ENCODE peak calls at places on chromosomes 11 and 22, in four cellular contexts. M, B, C and K are unnamed samples.
A peak's percentile ranks its signal among the peaks of the same experiment; 100 is the strongest.

GRCh38 chr22:23774922-23775436 is 2.3 kb downstream of the MMP11 start:
- DNase-seq in M (no peak), B (no peak), C (no peak), K (no peak)

GRCh38 chr11:63551889-63552266 is 11.3 kb downstream of the PLAAT2 start:
- DNase-seq in C (no peak), M (no peak), B (no peak), K (no peak)

GRCh38 chr11:102279641-102280170 is 37.6 kb upstream of the BIRC3 start:
- DNase-seq in M (no peak), B (no peak), C (peak; percentile 98), K (no peak)

GRCh38 chr11:130177782-130178181 is 18.2 kb downstream of the ST14 start:
- DNase-seq in M (no peak), B (no peak), C (no peak), K (no peak)

GRCh38 chr22:25765016-25765367 is 23.0 kb downstream of the MYO18B start:
- DNase-seq in B (no peak), C (no peak), M (no peak), K (no peak)

GRCh38 chr11:123543796-123544195 is 110.6 kb downstream of the SCN3B start:
- DNase-seq in B (no peak), C (no peak), M (peak; percentile 7), K (no peak)

GRCh38 chr22:38564669-38565068 is 5.3 kb downstream of the DMC1 start:
- DNase-seq in M (no peak), B (no peak), C (no peak), K (no peak)

GRCh38 chr22:21755855-21756284 is 20.3 kb upstream of the YPEL1 start:
- DNase-seq in M (no peak), B (peak; percentile 94), C (peak; percentile 18), K (no peak)

GRCh38 chr22:37330200-37331033 is 48.1 kb downstream of the CYTH4 start:
- DNase-seq in B (peak; percentile 82), C (peak; percentile 88), M (peak; percentile 96), K (no peak)

GRCh38 chr11:119896387-119897045 is 167.5 kb upstream of the NECTIN1 start:
- DNase-seq in B (no peak), M (no peak), C (no peak), K (no peak)

GRCh38 chr11:117230286-117230961 is 1.4 kb downstream of the PCSK7 start:
- DNase-seq in M (no peak), B (no peak), C (no peak), K (no peak)

GRCh38 chr11:66216911-66217310 is 51.5 kb upstream of the RAB1B start:
- DNase-seq in B (no peak), C (no peak), M (no peak), K (no peak)

GRCh38 chr11:69880041-69880802 is 61.0 kb upstream of the FGF3 start:
- DNase-seq in B (no peak), M (no peak), C (no peak), K (no peak)

GRCh38 chr11:76807206-76807875 is 24.2 kb downstream of the TSKU start:
- DNase-seq in C (peak; percentile 68), B (peak; percentile 92), M (no peak), K (peak; percentile 47)

GRCh38 chr11:70241709-70242108 is 28.8 kb upstream of the PPFIA1 start:
- DNase-seq in C (no peak), M (no peak), B (no peak), K (no peak)

GRCh38 chr11:126305699-126306098 is 1.8 kb downstream of the DCPS start:
- DNase-seq in B (no peak), M (no peak), C (no peak), K (no peak)

GRCh38 chr11:65779669-65779918 is 1.2 kb downstream of the AP5B1 start:
- DNase-seq in B (no peak), C (no peak), M (no peak), K (no peak)

GRCh38 chr11:27166130-27166529 is 125.5 kb downstream of the BBOX1 start:
- DNase-seq in C (no peak), B (no peak), M (no peak), K (no peak)
- TF ChIP-seq TCF7L2 in C (no peak), B (no peak), M (no peak), K (no peak)

DNA sequence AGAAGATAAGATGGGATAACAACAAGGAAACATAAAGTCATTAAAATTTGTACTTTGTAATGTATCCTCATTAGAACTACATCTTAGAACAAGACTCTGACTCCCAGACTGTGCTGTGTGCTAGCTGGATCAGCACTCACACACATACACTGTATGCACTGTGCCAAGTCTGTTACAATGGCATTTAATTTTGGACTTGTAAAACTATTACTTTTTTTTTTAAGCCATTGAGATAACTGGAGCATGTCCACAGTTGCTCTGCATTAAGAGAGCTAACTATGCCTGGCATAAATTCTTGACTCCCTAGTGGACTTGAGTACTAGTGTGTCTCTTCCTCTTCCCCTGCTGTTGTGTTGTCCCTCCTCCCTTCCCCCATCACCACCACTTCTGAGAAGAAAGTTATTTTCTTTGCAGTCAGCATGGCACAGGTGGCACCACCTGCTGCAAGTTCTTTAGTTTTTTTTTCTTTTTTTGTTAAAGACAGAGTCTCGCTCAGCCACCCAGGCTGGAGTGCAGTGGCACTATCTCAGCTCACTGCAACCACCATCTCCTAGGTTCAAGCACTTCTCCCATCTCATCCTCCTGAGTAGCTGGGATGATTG is 268.6 kb downstream of the TMEM135 start:
- DNase-seq in C (no peak), M (no peak), B (no peak), K (no peak)
- TF ChIP-seq TCF7L2 in C (no peak), M (no peak), B (no peak), K (no peak)

GRCh38 chr11:62546244-62546936 is at the start of gene AHNAK:
- DNase-seq in M (no peak), C (no peak), B (peak; percentile 81), K (no peak)
- TF ChIP-seq TCF7L2 in M (no peak), C (no peak), B (no peak), K (no peak)

DNA sequence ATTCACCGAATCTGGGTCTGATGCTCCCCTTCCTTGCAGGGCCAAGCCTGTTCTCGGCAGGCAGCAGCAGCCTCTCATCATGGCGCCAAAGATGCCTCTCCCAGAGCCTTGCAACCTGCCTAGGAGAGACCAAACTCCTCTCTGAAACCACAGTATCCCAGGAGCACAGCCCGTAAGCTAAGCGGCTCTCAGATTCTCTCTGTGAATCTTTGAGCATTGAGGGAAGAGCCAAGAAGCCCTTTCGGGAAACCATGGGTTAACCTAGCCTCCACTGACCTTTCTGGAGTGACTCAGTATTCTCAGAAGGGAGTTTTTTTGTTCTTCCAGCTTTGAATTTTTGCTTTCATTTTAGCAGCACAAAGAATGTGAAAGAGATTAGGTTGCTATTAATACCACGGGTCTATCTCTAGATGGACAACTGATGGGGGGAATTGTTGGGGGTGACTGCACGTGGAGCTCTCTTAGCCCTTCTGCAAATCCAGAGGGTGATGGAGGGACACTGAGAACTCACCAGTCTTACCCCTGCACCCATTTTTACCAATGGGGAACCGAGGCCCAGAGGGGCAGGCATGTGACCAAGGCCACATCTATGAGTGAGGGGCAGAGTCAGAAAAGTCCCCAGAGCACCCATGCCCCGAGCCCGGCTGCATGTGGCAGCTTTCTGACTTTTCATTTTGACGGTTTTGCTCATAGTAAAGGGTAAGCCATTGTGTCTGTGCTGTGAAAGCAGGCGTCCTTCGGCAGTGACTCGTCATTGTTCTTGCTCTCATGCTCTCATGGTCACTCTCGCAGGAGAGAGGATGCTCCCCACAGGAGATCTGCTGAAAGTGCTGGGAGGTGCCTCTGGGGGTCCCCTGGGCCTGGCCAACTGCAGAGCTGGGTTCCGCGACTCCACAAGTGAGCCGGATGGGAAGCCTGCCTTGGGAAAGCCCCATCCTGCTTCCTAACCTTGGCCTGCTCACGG is 36.0 kb downstream of the IRAG1 start:
- DNase-seq in B (peak; percentile 76), M (no peak), C (no peak), K (no peak)
- TF ChIP-seq TCF7L2 in B (no peak), M (peak; percentile 86), C (no peak), K (no peak)

GRCh38 chr11:95991101-95991500 is 67.2 kb upstream of the MTMR2 start:
- DNase-seq in C (no peak), B (no peak), M (no peak), K (no peak)

GRCh38 chr11:95989216-95989615 is 65.3 kb upstream of the MTMR2 start:
- DNase-seq in C (no peak), B (no peak), M (no peak), K (no peak)

GRCh38 chr11:95984035-95984434 is 60.1 kb upstream of the MTMR2 start:
- DNase-seq in B (no peak), M (no peak), C (no peak), K (no peak)

GRCh38 chr11:95989780-95990179 is 65.9 kb upstream of the MTMR2 start:
- DNase-seq in M (no peak), C (no peak), B (no peak), K (no peak)

GRCh38 chr11:95985174-95985808 is 61.4 kb upstream of the MTMR2 start:
- DNase-seq in C (no peak), B (peak; percentile 27), M (no peak), K (no peak)
- TF ChIP-seq TCF7L2 in C (no peak), B (no peak), M (no peak), K (no peak)

GRCh38 chr11:7672276-7672959 is 882 bp downstream of the CYB5R2 start:
- DNase-seq in M (no peak), C (no peak), B (no peak), K (no peak)
- TF ChIP-seq TCF7L2 in M (no peak), C (no peak), B (no peak), K (no peak)

GRCh38 chr22:44170470-44170869 is 10.3 kb upstream of the PARVG start:
- DNase-seq in C (no peak), M (no peak), B (no peak), K (no peak)

GRCh38 chr22:44175676-44176075 is 5.0 kb upstream of the PARVG start:
- DNase-seq in C (no peak), B (no peak), M (no peak), K (no peak)

GRCh38 chr22:44173154-44173553 is 7.6 kb upstream of the PARVG start:
- DNase-seq in C (no peak), B (no peak), M (no peak), K (no peak)

GRCh38 chr22:44171486-44172076 is 9.1 kb upstream of the PARVG start:
- DNase-seq in B (no peak), M (no peak), C (no peak), K (no peak)

DNA sequence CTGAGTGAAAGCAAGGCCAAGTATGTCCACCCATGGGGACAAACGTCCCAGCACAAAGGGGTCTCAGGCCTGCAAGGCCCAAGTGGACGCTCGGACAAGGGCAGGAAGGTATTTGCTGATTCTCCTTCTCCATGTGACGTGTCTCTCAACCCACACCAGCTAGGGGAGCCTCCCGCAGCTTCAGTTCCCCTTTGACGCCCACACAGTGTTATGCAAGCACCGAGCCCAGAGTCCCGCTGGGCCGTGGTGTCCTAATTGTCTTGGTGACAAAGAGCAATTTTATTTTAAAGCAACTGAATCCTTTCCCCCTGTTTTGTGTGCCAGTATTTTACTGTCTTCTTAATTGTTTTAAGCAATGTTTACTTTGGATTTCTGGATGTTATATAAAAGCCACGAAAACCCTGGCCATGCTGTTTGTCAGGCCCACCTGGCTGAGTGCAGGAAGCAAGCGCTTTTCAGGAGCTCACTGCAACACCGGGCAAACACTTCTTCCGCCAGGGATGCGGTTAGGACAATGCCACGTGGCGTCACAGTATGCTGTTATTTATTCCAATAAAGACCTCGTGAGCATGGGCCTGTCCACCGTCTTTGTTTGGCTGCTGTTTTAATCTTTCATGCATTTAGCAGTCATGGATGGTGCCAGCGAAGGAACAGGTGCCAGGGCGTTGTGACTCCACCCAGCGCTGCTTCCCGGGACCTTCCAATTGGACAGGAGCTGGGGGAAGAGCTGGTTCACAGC is 8.2 kb upstream of the PARVG start:
- DNase-seq in M (no peak), C (no peak), B (peak; percentile 11), K (no peak)
- TF ChIP-seq TCF7L2 in M (no peak), C (no peak), B (no peak), K (no peak)